ENCODE peak calls at places on chromosomes 6 and 20, in five cellular contexts. P is astrocyte, C is GM23338, Y is HepG2, D is H9. L is an unnamed sample. For H4K20me1, the result is how much of the 10 kb centered on the place peaks cover.

GRCh38 chr6:100593522-100593921 is 128.8 kb upstream of the SIM1 start:
- DNase-seq in P (no peak), Y (no peak), D (no peak), C (no peak), L (no peak)

GRCh38 chr6:33000053-33000452 is 9.3 kb downstream of the HLA-DOA start:
- DNase-seq in C (peak), D (peak), P (no peak), Y (peak), L (no peak)

GRCh38 chr20:47311967-47312681 is 44.4 kb downstream of the ZMYND8 start:
- DNase-seq in C (no peak), P (no peak), Y (no peak), D (no peak), L (no peak)

GRCh38 chr6:81758221-81758620 is 5.7 kb upstream of the TENT5A start:
- DNase-seq in C (no peak), P (no peak), D (no peak), Y (no peak), L (no peak)

GRCh38 chr6:15498640-15499039 is 164.2 kb downstream of the DTNBP1 start:
- DNase-seq in C (no peak), P (peak), Y (no peak), D (no peak), L (no peak)

GRCh38 chr6:170265655-170266054 is 25.2 kb downstream of the DLL1 start:
- DNase-seq in C (no peak), P (no peak), D (no peak), Y (peak), L (no peak)

GRCh38 chr6:169839493-169839892 is 88.1 kb downstream of the ERMARD start:
- DNase-seq in D (no peak), C (no peak), P (no peak), Y (no peak), L (no peak)

GRCh38 chr6:5191222-5191621 is 69.5 kb downstream of the LYRM4 start:
- DNase-seq in D (no peak), C (no peak), P (no peak), Y (no peak), L (no peak)

GRCh38 chr20:45395114-45395415 is 13.0 kb upstream of the DBNDD2 start:
- DNase-seq in D (no peak), Y (no peak), P (no peak), C (no peak), L (no peak)

GRCh38 chr20:5524886-5525285 is 208.1 kb upstream of the PROKR2 start:
- DNase-seq in P (no peak), D (no peak), C (no peak), Y (no peak), L (no peak)

GRCh38 chr6:137933696-137934095 is 66.6 kb downstream of the TNFAIP3 start:
- DNase-seq in P (peak), C (no peak), D (no peak), Y (no peak), L (peak)

GRCh38 chr20:38143646-38144554 is 21.2 kb downstream of the TGM2 start:
- DNase-seq in D (no peak), P (peak), C (no peak), Y (peak), L (peak)

GRCh38 chr20:23147647-23147963 is 61.5 kb upstream of the CD93 start:
- DNase-seq in C (no peak), D (no peak), P (no peak), Y (no peak), L (no peak)

GRCh38 chr6:56699066-56699654 is 56.5 kb upstream of the DST start:
- DNase-seq in Y (peak), P (no peak), C (no peak), D (no peak), L (no peak)

GRCh38 chr6:84177253-84177652 is 50.2 kb downstream of the CEP162 start:
- DNase-seq in D (no peak), C (no peak), P (no peak), Y (no peak), L (no peak)

GRCh38 chr6:79334674-79335073 is 100.2 kb upstream of the HMGN3 start:
- DNase-seq in Y (no peak), C (no peak), P (no peak), D (no peak), L (no peak)

GRCh38 chr6:72624557-72625160 is 2.8 kb downstream of the KCNQ5 start:
- DNase-seq in D (no peak), C (peak), Y (no peak), P (no peak), L (no peak)

GRCh38 chr6:100446115-100446921 is 18.4 kb downstream of the SIM1 start:
- DNase-seq in P (no peak), C (peak), Y (no peak), D (peak), L (no peak)

GRCh38 chr6:100427452-100427851 is 37.3 kb downstream of the SIM1 start:
- DNase-seq in D (no peak), Y (no peak), C (no peak), P (no peak), L (no peak)

GRCh38 chr20:3847419-3847940 is 846 bp downstream of the MAVS start:
- DNase-seq in P (no peak), D (no peak), Y (no peak), C (no peak), L (no peak)

GRCh38 chr20:46190796-46191540 is 72.9 kb downstream of the CD40 start:
- DNase-seq in P (no peak), C (no peak), Y (no peak), D (no peak), L (no peak)

GRCh38 chr20:48339147-48339985 is 488.4 kb downstream of the PREX1 start:
- DNase-seq in D (no peak), C (no peak), P (peak), Y (no peak), L (peak)

GRCh38 chr6:32116674-32117073 is 7.5 kb upstream of the TNXB start:
- DNase-seq in D (no peak), P (no peak), Y (peak), C (peak), L (no peak)

GRCh38 chr6:160071805-160072687 is 49.6 kb upstream of the SLC22A1 start:
- DNase-seq in C (peak), P (no peak), Y (no peak), D (no peak), L (no peak)

GRCh38 chr6:134510920-134511319 is 193.0 kb upstream of the SGK1 start:
- DNase-seq in D (no peak), C (no peak), P (no peak), Y (no peak), L (no peak)

GRCh38 chr6:116328528-116328903 is 42.2 kb upstream of the DSE start:
- DNase-seq in D (no peak), C (no peak), Y (no peak), P (peak), L (no peak)

GRCh38 chr6:142952614-142953013 is 7.6 kb upstream of the HIVEP2 start:
- DNase-seq in Y (no peak), P (no peak), C (no peak), D (no peak), L (no peak)

DNA sequence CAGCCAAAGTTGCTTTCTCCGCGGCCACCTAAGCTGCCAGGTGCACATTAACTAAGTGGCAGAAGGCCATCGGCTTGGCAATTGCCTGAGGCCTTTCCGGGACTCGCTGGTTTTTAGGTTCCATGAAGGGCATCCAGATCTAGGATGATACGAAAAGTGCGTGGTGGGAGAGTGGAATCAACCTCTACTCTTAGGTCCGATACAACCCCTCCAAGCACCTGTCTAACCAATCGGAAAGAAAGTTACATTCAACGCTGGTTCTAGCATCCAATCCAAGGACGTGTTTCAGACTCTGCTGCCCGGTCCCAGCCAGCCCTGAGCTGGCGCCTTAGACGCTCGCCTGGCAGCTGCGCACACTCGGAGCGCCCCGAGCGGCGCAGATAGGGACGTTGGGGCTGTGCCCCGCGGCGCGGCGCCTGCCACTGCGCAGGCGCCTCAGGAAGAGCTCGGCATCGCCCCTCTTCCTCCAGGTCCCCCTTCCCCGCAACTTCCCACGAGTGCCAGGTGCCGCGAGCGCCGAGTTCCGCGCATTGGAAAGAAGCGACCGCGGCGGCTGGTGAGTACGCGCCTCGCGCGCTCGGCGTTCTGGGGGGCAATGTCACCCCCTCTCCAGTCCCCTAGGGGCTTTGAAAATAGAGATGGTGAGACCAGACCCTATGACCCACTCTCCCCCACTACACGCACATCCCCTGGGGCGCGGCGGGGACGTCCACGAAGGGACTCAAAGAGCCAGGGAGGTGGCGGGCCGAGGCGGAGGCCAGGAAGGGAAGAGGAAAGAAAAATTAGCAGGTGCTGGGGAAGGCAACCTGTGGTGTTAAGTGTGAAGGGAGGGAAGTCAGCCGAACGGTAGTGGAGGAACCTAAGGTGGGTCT is at the start of gene ENPP4:
- DNase-seq in P (peak), Y (peak), D (peak), C (peak), L (peak)
- H3K27ac ChIP-seq in P (no peak), Y (no peak), D (no peak), C (no peak), L (no peak)

GRCh38 chr6:135913785-135914184 is 62.3 kb downstream of the PDE7B start:
- DNase-seq in C (no peak), P (no peak), Y (no peak), D (no peak), L (no peak)

GRCh38 chr6:135909737-135910387 is 58.4 kb downstream of the PDE7B start:
- DNase-seq in C (peak), Y (peak), P (no peak), D (peak), L (peak)

GRCh38 chr6:135905604-135906300 is 54.3 kb downstream of the PDE7B start:
- DNase-seq in Y (no peak), C (no peak), D (no peak), P (peak), L (no peak)

GRCh38 chr6:135906542-135906941 is 55.0 kb downstream of the PDE7B start:
- DNase-seq in D (no peak), Y (no peak), P (peak), C (no peak), L (no peak)

DNA sequence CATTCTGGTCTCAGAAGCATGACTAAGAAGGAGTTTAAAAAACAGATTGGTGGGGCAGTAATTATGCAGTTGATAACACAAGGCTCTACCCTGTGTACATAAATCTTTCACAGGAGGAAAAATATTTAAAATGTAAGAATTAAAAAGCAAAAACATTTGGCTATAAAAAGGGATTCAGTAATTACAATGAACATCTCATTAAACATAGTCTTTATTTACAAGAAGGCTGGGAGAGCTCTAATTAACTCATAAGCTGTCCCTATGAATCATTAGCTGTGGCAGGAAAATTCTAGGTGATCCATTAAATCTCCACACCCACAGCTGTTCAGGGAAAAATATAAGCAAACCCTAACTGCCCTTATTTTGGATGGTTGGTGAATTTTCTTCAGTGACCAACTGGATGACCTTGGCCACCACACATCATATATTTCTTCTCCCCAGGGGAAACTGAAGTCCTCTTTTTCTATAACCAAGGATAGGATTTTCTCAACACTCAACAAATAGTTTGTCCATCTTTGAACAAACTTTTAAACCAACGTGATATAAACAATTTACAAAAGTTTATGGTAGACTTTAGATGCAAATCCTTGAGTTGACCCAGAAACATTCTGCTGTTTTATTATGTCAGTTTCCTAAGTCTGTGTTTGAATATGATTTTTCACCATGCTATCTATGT is 59.6 kb downstream of the PDE7B start:
- DNase-seq in P (no peak), D (no peak), C (no peak), Y (no peak), L (no peak)
- H4K20me1 ChIP-seq in P (under half), D (under half), C (under half), Y (under half), L (under half)

GRCh38 chr6:154672086-154672485 is 61.1 kb upstream of the SCAF8 start:
- DNase-seq in Y (no peak), D (no peak), C (no peak), P (no peak), L (no peak)

GRCh38 chr6:154668156-154668555 is 65.1 kb upstream of the SCAF8 start:
- DNase-seq in D (no peak), Y (no peak), C (no peak), P (no peak), L (no peak)

GRCh38 chr6:154675602-154676088 is 57.6 kb upstream of the SCAF8 start:
- DNase-seq in D (peak), C (peak), P (peak), Y (peak), L (peak)

DNA sequence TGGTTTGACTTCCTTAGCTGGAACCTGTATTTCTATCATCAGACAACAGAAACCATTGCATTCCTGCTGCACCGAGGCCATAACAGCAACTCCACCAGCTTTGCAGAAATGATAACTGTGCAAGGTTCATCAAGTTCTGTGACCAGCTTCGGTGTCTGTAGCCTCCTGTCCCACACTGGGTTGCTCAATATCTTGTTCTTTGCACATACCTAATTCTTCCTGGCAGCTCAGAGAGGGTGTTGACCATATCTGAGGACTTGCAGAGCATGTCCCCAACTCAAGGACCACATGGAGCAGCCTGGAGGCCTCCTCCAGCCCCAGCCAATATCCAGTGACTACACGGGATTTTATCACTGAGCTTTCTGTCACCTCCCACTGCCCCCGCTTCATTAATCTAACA is 59.3 kb upstream of the SCAF8 start:
- DNase-seq in P (no peak), D (no peak), C (no peak), Y (peak), L (no peak)
- TF ChIP-seq CTCF in P (no peak), D (no peak), C (no peak), Y (no peak), L (no peak)

DNA sequence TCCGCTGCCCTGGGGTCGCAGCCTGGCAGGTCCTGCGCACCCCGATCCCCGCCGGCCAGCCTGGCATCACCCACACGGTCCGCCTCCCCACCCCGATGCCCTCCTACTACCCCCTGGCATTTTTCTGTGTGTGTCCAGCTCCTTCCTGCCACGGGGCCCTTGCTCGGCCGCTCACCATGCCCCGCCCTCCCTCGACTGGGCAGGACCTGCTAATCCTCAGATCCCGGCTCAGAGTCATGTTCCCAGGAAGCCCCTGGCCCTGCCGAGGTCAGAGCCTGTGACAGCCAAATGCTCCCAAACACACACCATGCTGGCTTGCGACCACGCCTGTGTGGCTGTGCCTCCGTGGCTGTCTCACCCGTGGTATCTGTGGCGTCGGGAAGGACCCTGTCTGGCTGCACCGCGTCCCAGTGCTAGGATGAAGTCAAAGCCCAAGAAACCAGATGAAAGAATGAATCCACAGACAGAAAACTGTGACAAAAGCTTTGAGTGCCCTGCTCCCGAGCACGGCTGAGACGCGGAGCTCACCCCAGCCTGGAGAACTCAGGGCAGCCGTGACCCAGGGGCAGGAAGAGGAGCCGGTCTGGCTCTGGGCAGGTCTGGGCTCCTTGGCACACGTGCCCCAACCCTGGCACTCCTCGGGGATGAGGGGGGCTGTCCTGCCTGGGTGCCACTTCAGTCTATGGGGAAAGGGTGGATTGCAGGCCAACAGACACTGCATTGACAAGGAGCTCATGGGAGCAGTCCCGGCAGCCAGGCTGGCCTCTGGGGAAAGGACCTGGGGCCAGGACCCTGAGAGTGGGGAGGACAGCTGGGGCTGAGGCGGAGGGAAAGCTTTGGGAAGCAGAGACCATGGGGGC is 20.8 kb upstream of the SLCO4A1 start:
- DNase-seq in Y (no peak), D (no peak), P (no peak), C (no peak), L (peak)
- H3K27ac ChIP-seq in Y (no peak), D (no peak), P (no peak), C (no peak), L (peak)

DNA sequence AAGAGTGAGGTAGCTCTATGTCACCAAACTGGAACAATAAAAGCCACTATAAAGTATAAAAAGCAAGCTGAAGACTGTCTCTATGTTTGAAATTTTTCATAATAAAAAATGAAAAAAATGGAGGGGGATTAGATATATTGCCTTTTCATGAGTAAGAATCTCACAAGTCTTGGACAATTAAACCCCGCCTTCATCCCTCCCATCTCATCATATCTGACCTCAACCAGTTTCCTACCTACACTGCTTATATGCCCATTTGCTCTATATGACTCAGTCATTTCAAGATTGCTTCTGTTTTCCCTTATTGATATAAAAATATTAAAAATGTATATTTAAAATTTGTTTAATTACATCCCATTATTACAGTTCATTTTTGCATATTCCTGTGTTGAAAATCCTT is 2.9 kb upstream of the TRIM39 start:
- DNase-seq in D (no peak), C (no peak), Y (no peak), P (no peak), L (no peak)
- H4K20me1 ChIP-seq in D (under half), C (under half), Y (half or more), P (half or more), L (half or more)

DNA sequence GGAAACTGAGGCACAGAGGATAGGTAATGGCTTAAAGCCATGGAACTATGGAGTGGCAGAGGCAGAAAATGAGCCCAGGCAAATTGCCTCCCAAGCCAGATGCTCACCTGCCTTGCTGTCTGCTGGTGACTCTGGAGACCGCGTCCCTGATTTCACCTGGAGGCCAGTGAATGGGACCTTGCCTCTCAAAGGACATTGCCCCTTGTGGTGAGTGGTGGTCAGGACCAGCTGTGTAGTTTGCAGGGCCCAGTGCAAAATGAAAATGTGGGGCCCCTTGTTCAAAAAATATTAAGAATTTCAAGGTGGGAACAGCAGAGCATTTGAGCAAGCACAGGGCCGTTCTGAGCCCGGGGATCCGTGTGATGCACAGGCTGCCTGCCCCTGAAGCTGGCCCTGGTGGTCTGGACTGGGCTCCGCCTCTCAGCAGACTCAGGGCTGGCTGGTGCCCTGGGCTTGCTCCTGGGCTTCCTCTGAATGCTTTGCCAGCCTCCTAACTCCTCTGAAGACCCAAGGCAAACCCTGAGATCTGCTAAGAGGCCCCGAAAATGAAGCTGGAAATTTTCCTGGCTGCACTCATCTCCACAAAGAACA is 19.8 kb upstream of the KCNG1 start:
- DNase-seq in P (no peak), Y (peak), C (peak), D (peak), L (no peak)
- TF ChIP-seq CTCF in P (no peak), Y (peak), C (peak), D (peak), L (peak)

GRCh38 chr6:150740453-150740852 is 125.0 kb upstream of the MTHFD1L start:
- DNase-seq in D (no peak), Y (no peak), C (no peak), P (no peak), L (no peak)
- H3K27ac ChIP-seq in D (no peak), Y (no peak), C (no peak), P (no peak), L (no peak)

DNA sequence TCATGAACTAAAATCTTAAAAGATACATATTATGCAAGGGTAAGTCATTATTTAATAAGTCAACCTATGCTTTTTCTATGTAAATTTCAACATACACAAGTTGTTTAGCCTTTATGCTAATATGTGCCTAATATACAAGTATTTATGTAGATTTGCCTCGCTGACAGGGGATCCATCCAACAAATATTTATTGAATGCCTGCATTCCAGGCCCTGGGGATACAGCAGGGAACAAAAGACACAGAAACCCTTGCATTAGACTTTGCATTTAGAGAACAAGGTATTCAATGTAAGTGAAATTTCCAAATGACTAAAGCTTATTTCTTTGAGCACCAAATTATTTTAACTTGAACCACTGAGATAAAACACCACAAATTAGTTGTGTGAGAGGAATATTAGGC is 19.1 kb downstream of the SERINC1 start:
- DNase-seq in P (no peak), D (no peak), Y (no peak), C (peak), L (no peak)
- H4K20me1 ChIP-seq in P (under half), D (under half), Y (under half), C (under half), L (under half)

L was measured in PC-9.